ENCODE peak calls at places on chromosomes 16 and 17, in six cellular contexts. A is upper lobe of right lung; R is OCI-LY7; L is NCI-H1092 treated with DMSO at 0.1 percent for 48 hours; B is transverse colon; Y is activated naive CD8-positive, alpha-beta T cell treated with anti-CD3 and anti-CD28 coated beads for 36 hours. H is an unnamed sample.
A peak's percentile ranks its signal among the peaks of the same experiment; 100 is the strongest.

GRCh38 chr17:63423251-63423950 is 22.7 kb downstream of the CYB561 start:
- DNase-seq in A (no peak), R (no peak), L (no peak), B (no peak), Y (no peak), H (no peak)

GRCh38 chr16:12602811-12603698 is 200.6 kb downstream of the CPPED1 start:
- DNase-seq in A (no peak), R (no peak), L (no peak), B (no peak), Y (no peak), H (peak; percentile 52)

GRCh38 chr16:53821957-53822625 is 118.1 kb downstream of the FTO start:
- DNase-seq in A (no peak), R (no peak), L (no peak), B (no peak), Y (no peak), H (no peak)

GRCh38 chr16:71499775-71500364 is 10.7 kb upstream of the ZNF19 start:
- DNase-seq in A (no peak), R (peak; percentile 69), L (peak; percentile 55), B (peak; percentile 26), Y (peak; percentile 28), H (peak; percentile 54)

GRCh38 chr17:2170023-2170422 is 115.1 kb downstream of the HIC1 start:
- DNase-seq in A (no peak), R (peak; percentile 43), L (no peak), B (peak; percentile 39), Y (peak; percentile 16), H (peak; percentile 34)

GRCh38 chr17:28948342-28948741 is 3.0 kb downstream of the PHF12 start:
- DNase-seq in A (no peak), R (no peak), L (no peak), B (no peak), Y (no peak), H (no peak)

GRCh38 chr16:14232106-14232890 is 161.2 kb downstream of the MRTFB start:
- DNase-seq in A (no peak), R (no peak), L (peak; percentile 49), B (no peak), Y (no peak), H (peak; percentile 94)

GRCh38 chr16:4067262-4068001 is 48.8 kb downstream of the ADCY9 start:
- DNase-seq in A (no peak), R (no peak), L (no peak), B (no peak), Y (no peak), H (no peak)

GRCh38 chr17:38540514-38540913 is 65.2 kb downstream of the SRCIN1 start:
- DNase-seq in A (no peak), R (no peak), L (no peak), B (no peak), Y (no peak), H (no peak)

GRCh38 chr17:63930951-63931575 is 1.1 kb downstream of the CD79B start:
- DNase-seq in A (peak; percentile 79), R (peak; percentile 83), L (no peak), B (peak; percentile 80), Y (peak; percentile 63), H (no peak)

GRCh38 chr16:66275795-66276428 is 90.6 kb upstream of the CDH5 start:
- DNase-seq in A (no peak), R (peak; percentile 23), L (peak; percentile 75), B (peak; percentile 49), Y (no peak), H (peak; percentile 65)

GRCh38 chr17:288802-289356 is 63.7 kb downstream of the RPH3AL start:
- DNase-seq in A (peak; percentile 27), R (no peak), L (no peak), B (no peak), Y (no peak), H (no peak)

GRCh38 chr17:61205931-61206330 is 193.7 kb upstream of the TBX2 start:
- DNase-seq in A (no peak), R (no peak), L (no peak), B (no peak), Y (no peak), H (peak; percentile 49)

GRCh38 chr17:78532922-78533640 is 44.1 kb downstream of the DNAH17 start:
- DNase-seq in A (peak; percentile 39), R (no peak), L (no peak), B (no peak), Y (no peak), H (no peak)

GRCh38 chr16:674214-674881 is 1.1 kb upstream of the RHBDL1 start:
- DNase-seq in A (no peak), R (no peak), L (no peak), B (no peak), Y (no peak), H (no peak)

GRCh38 chr17:30956764-30957374 is 14.0 kb upstream of the RNF135 start:
- DNase-seq in A (peak; percentile 36), R (no peak), L (no peak), B (no peak), Y (no peak), H (no peak)

GRCh38 chr16:85436636-85437160 is 176.4 kb upstream of the GSE1 start:
- DNase-seq in A (no peak), R (no peak), L (no peak), B (peak; percentile 81), Y (no peak), H (peak; percentile 93)

GRCh38 chr16:49520684-49521083 is 147.1 kb downstream of the C16orf78 start:
- DNase-seq in A (no peak), R (no peak), L (no peak), B (no peak), Y (no peak), H (peak; percentile 80)

GRCh38 chr16:84059946-84060901 is 17.6 kb upstream of the SLC38A8 start:
- DNase-seq in A (peak; percentile 46), R (no peak), L (no peak), B (no peak), Y (no peak), H (no peak)

GRCh38 chr16:74936902-74937560 is 47.9 kb downstream of the WDR59 start:
- DNase-seq in A (no peak), R (no peak), L (no peak), B (no peak), Y (no peak), H (no peak)

GRCh38 chr17:8872036-8872704 is 4.7 kb upstream of the PIK3R6 start:
- DNase-seq in A (no peak), R (no peak), L (no peak), B (no peak), Y (no peak), H (no peak)

GRCh38 chr17:1746975-1747543 is 4.4 kb downstream of the SERPINF2 start:
- DNase-seq in A (peak; percentile 94), R (no peak), L (no peak), B (peak; percentile 77), Y (no peak), H (no peak)

GRCh38 chr16:71929048-71929447 is 33.7 kb downstream of the IST1 start:
- DNase-seq in A (no peak), R (no peak), L (no peak), B (peak; percentile 26), Y (no peak), H (no peak)

GRCh38 chr16:54075446-54075845 is 211.1 kb downstream of the IRX3 start:
- DNase-seq in A (no peak), R (no peak), L (no peak), B (no peak), Y (no peak), H (no peak)

GRCh38 chr17:80262775-80263244 is 2.2 kb downstream of the RNF213 start:
- DNase-seq in A (peak; percentile 65), R (no peak), L (no peak), B (no peak), Y (no peak), H (no peak)

GRCh38 chr16:13997933-13998332 is 73.2 kb upstream of the MRTFB start:
- DNase-seq in A (no peak), R (peak; percentile 92), L (no peak), B (peak; percentile 18), Y (no peak), H (peak; percentile 56)

GRCh38 chr17:9079461-9080103 is 58.3 kb downstream of the NTN1 start:
- DNase-seq in A (no peak), R (peak; percentile 1), L (no peak), B (no peak), Y (peak; percentile 5), H (no peak)

GRCh38 chr17:5234645-5235576 is at the start of gene SCIMP:
- DNase-seq in A (peak; percentile 79), R (peak; percentile 71), L (no peak), B (peak; percentile 40), Y (no peak), H (no peak)

GRCh38 chr17:2071421-2072281 is 16.7 kb downstream of the HIC1 start:
- DNase-seq in A (peak; percentile 70), R (no peak), L (no peak), B (peak; percentile 40), Y (no peak), H (no peak)

GRCh38 chr16:64356267-64356666 is 765.6 kb downstream of the CDH11 start:
- DNase-seq in A (no peak), R (no peak), L (no peak), B (no peak), Y (no peak), H (no peak)

GRCh38 chr17:27446569-27447301 is 9.5 kb upstream of the KSR1 start:
- DNase-seq in A (no peak), R (no peak), L (no peak), B (no peak), Y (no peak), H (peak; percentile 58)

GRCh38 chr16:3088925-3089716 is 10.0 kb downstream of the ZSCAN10 start:
- DNase-seq in A (no peak), R (no peak), L (no peak), B (no peak), Y (no peak), H (no peak)

GRCh38 chr17:6473128-6473767 is 29.0 kb downstream of the PIMREG start:
- DNase-seq in A (peak; percentile 86), R (peak; percentile 60), L (peak; percentile 27), B (peak; percentile 83), Y (peak; percentile 63), H (peak; percentile 48)

GRCh38 chr16:48501516-48502377 is 108.2 kb downstream of the N4BP1 start:
- DNase-seq in A (no peak), R (no peak), L (no peak), B (no peak), Y (no peak), H (no peak)

H was measured in NCI-H69.